ENCODE peak calls at places on chromosomes 2 and 18, in eight cellular contexts. S is activated CD4-positive, CD25-positive, alpha-beta regulatory T cell; I is GOT3; F is testis; X is stimulated activated CD4-positive, alpha-beta T cell treated with anti-CD3 and anti-CD28 coated beads, Interleukin-2, amount 100 ng/mL, for 24 hours; P is occipital lobe; L is left colon; Y is GM12865. T is an unnamed sample.

GRCh38 chr18:76699923-76700322 is 122.4 kb upstream of the ZNF236 start:
- DNase-seq in S (no peak), I (no peak), F (no peak), X (no peak), P (no peak), L (no peak), Y (no peak), T (no peak)

GRCh38 chr2:130850788-130851623 is 14.3 kb downstream of the ARHGEF4 start:
- DNase-seq in S (no peak), I (no peak), F (no peak), X (no peak), P (no peak), L (no peak), Y (no peak), T (no peak)

GRCh38 chr18:75211721-75212625 is 1.4 kb downstream of the TSHZ1 start:
- DNase-seq in S (no peak), I (no peak), F (peak), X (peak), P (no peak), L (peak), Y (peak), T (no peak)

GRCh38 chr2:147530033-147530432 is 314.8 kb upstream of the ACVR2A start:
- DNase-seq in S (no peak), I (no peak), F (no peak), X (no peak), P (no peak), L (no peak), Y (no peak), T (no peak)

GRCh38 chr2:57598552-57598951 is 448.1 kb upstream of the VRK2 start:
- DNase-seq in S (no peak), I (no peak), F (no peak), X (no peak), P (no peak), L (no peak), Y (no peak), T (no peak)

GRCh38 chr2:31413025-31413424 is 1.5 kb downstream of the XDH start:
- DNase-seq in S (no peak), I (no peak), F (no peak), X (no peak), P (no peak), L (no peak), Y (no peak), T (no peak)

GRCh38 chr2:88220733-88221132 is 50.6 kb downstream of the THNSL2 start:
- DNase-seq in S (no peak), I (no peak), F (no peak), X (no peak), P (no peak), L (no peak), Y (no peak), T (no peak)

GRCh38 chr2:47520825-47521665 is 118.1 kb downstream of the MSH2 start:
- DNase-seq in S (peak), I (no peak), F (peak), X (peak), P (peak), L (peak), Y (peak), T (no peak)

GRCh38 chr2:28601612-28602011 is 105.8 kb downstream of the PLB1 start:
- DNase-seq in S (no peak), I (no peak), F (no peak), X (no peak), P (no peak), L (no peak), Y (no peak), T (no peak)

GRCh38 chr2:61978522-61978921 is 73.0 kb downstream of the COMMD1 start:
- DNase-seq in S (no peak), I (no peak), F (peak), X (no peak), P (no peak), L (peak), Y (peak), T (no peak)

GRCh38 chr2:24375349-24376087 is 15.2 kb upstream of the ITSN2 start:
- DNase-seq in S (no peak), I (no peak), F (no peak), X (no peak), P (no peak), L (no peak), Y (no peak), T (no peak)

GRCh38 chr2:112840068-112840445 is 3.5 kb upstream of the IL1B start:
- DNase-seq in S (no peak), I (no peak), F (no peak), X (no peak), P (no peak), L (no peak), Y (no peak), T (no peak)

GRCh38 chr2:242019344-242019743 is 149.8 kb downstream of the RTP5 start:
- DNase-seq in S (no peak), I (no peak), F (no peak), X (no peak), P (no peak), L (no peak), Y (no peak), T (no peak)

GRCh38 chr2:72062336-72062735 is 85.3 kb downstream of the CYP26B1 start:
- DNase-seq in S (no peak), I (no peak), F (no peak), X (no peak), P (no peak), L (no peak), Y (no peak), T (no peak)

GRCh38 chr2:133107436-133107835 is 437.4 kb upstream of the LYPD1 start:
- DNase-seq in S (no peak), I (no peak), F (no peak), X (no peak), P (no peak), L (no peak), Y (no peak), T (no peak)

GRCh38 chr18:58195278-58195721 is 151.3 kb downstream of the NEDD4L start:
- DNase-seq in S (no peak), I (no peak), F (no peak), X (peak), P (peak), L (peak), Y (peak), T (no peak)

GRCh38 chr18:34467059-34467458 is 242.3 kb upstream of the NOL4 start:
- DNase-seq in S (no peak), I (no peak), F (no peak), X (no peak), P (no peak), L (no peak), Y (peak), T (no peak)

GRCh38 chr2:54955674-54956391 is 94.4 kb downstream of the RTN4 start:
- DNase-seq in S (no peak), I (no peak), F (no peak), X (no peak), P (no peak), L (no peak), Y (no peak), T (no peak)

GRCh38 chr2:71456617-71457016 is 3.3 kb downstream of the DYSF start:
- DNase-seq in S (no peak), I (no peak), F (no peak), X (no peak), P (no peak), L (no peak), Y (no peak), T (no peak)

GRCh38 chr2:231917280-231918088 is 8.7 kb downstream of the NPPC start:
- DNase-seq in S (no peak), I (no peak), F (no peak), X (no peak), P (no peak), L (no peak), Y (no peak), T (no peak)

GRCh38 chr2:181036445-181036844 is 56.0 kb downstream of the UBE2E3 start:
- DNase-seq in S (no peak), I (no peak), F (no peak), X (no peak), P (no peak), L (no peak), Y (no peak), T (no peak)

GRCh38 chr18:23399067-23399466 is 54.0 kb upstream of the RIOK3 start:
- DNase-seq in S (no peak), I (no peak), F (no peak), X (no peak), P (no peak), L (no peak), Y (no peak), T (no peak)

GRCh38 chr18:35939166-35939565 is 33.3 kb upstream of the RMP24 start:
- DNase-seq in S (no peak), I (no peak), F (peak), X (no peak), P (no peak), L (no peak), Y (no peak), T (no peak)

GRCh38 chr2:101831351-101831865 is 133.9 kb downstream of the MAP4K4 start:
- DNase-seq in S (peak), I (no peak), F (peak), X (peak), P (peak), L (peak), Y (peak), T (no peak)

GRCh38 chr2:192035731-192036442 is 158.8 kb downstream of the TMEFF2 start:
- DNase-seq in S (no peak), I (no peak), F (no peak), X (no peak), P (no peak), L (no peak), Y (no peak), T (no peak)

T was measured in HFF-Myc.